ENCODE peak calls at places on chromosomes 13 and 19, in six cellular contexts. D is BJ, J is B cell, Z is psoas muscle, Y is fibroblast of pulmonary artery, V is OCI-LY7. N is an unnamed sample.

GRCh38 chr19:7552781-7553180 is 17.3 kb downstream of the PNPLA6 start:
- DNase-seq in D (no peak), J (peak; percentile 35), Z (no peak), Y (no peak), V (no peak), N (no peak)

GRCh38 chr19:6108721-6109633 is 1.3 kb downstream of the RFX2 start:
- DNase-seq in D (no peak), J (peak; percentile 59), Z (peak; percentile 61), Y (peak; percentile 75), V (peak; percentile 20), N (no peak)

GRCh38 chr19:1279782-1280341 is 4.5 kb downstream of the FAM174C start:
- DNase-seq in D (no peak), J (peak; percentile 90), Z (peak; percentile 91), Y (peak; percentile 87), V (peak; percentile 83), N (peak; percentile 71)

GRCh38 chr13:97261254-97262015 is 39.3 kb downstream of the MBNL2 start:
- DNase-seq in D (no peak), J (peak; percentile 26), Z (no peak), Y (no peak), V (no peak), N (no peak)

GRCh38 chr13:35729926-35730627 is 253.6 kb upstream of the MAB21L1 start:
- DNase-seq in D (no peak), J (no peak), Z (peak; percentile 84), Y (no peak), V (no peak), N (no peak)

GRCh38 chr19:6414793-6415591 is 9.6 kb downstream of the KHSRP start:
- DNase-seq in D (no peak), J (no peak), Z (peak; percentile 50), Y (no peak), V (no peak), N (no peak)

GRCh38 chr13:74214321-74214720 is 80.1 kb upstream of the KLF12 start:
- DNase-seq in D (no peak), J (no peak), Z (no peak), Y (no peak), V (no peak), N (no peak)

GRCh38 chr13:22372261-22372660 is 701.4 kb downstream of the FGF9 start:
- DNase-seq in D (no peak), J (no peak), Z (no peak), Y (no peak), V (peak; percentile 2), N (no peak)

GRCh38 chr19:16001481-16002312 is 52.9 kb downstream of the OR10H4 start:
- DNase-seq in D (no peak), J (no peak), Z (no peak), Y (peak; percentile 77), V (peak; percentile 8), N (no peak)

GRCh38 chr13:57123660-57124059 is 17.1 kb upstream of the PRR20A start:
- DNase-seq in D (no peak), J (no peak), Z (no peak), Y (peak; percentile 51), V (no peak), N (peak; percentile 50)

GRCh38 chr19:12996542-12997094 is 1.3 kb downstream of the NFIX start:
- DNase-seq in D (no peak), J (peak; percentile 52), Z (peak; percentile 83), Y (peak; percentile 49), V (no peak), N (no peak)

GRCh38 chr19:34507414-34508067 is 26.0 kb downstream of the WTIP start:
- DNase-seq in D (no peak), J (no peak), Z (no peak), Y (no peak), V (no peak), N (no peak)

GRCh38 chr13:52994865-52995264 is 33.7 kb upstream of the OLFM4 start:
- DNase-seq in D (no peak), J (no peak), Z (no peak), Y (no peak), V (no peak), N (no peak)

GRCh38 chr13:65926750-65927171 is 1303.4 kb downstream of the PCDH9 start:
- DNase-seq in D (no peak), J (no peak), Z (peak; percentile 28), Y (no peak), V (peak; percentile 31), N (no peak)
- TF ChIP-seq CTCF in D (peak; percentile 25), J (no peak), Z (no peak), Y (peak; percentile 36), V (peak; percentile 56), N (no peak)

GRCh38 chr19:23686622-23687423 is at the start of gene ZNF675:
- DNase-seq in D (peak; percentile 63), J (peak; percentile 77), Z (peak; percentile 94), Y (peak; percentile 92), V (peak; percentile 96), N (peak; percentile 82)
- TF ChIP-seq CTCF in D (no peak), J (no peak), Z (no peak), Y (no peak), V (peak; percentile 19), N (peak; percentile 17)

GRCh38 chr13:25945596-25945995 is 106.2 kb downstream of the SHISA2 start:
- DNase-seq in D (no peak), J (no peak), Z (no peak), Y (peak; percentile 8), V (no peak), N (no peak)
- TF ChIP-seq CTCF in D (no peak), J (no peak), Z (no peak), Y (no peak), V (no peak), N (no peak)

GRCh38 chr13:78197231-78197630 is 278.6 kb upstream of the EDNRB start:
- DNase-seq in D (no peak), J (no peak), Z (no peak), Y (no peak), V (no peak), N (no peak)
- TF ChIP-seq CTCF in D (no peak), J (no peak), Z (no peak), Y (no peak), V (no peak), N (no peak)

DNA sequence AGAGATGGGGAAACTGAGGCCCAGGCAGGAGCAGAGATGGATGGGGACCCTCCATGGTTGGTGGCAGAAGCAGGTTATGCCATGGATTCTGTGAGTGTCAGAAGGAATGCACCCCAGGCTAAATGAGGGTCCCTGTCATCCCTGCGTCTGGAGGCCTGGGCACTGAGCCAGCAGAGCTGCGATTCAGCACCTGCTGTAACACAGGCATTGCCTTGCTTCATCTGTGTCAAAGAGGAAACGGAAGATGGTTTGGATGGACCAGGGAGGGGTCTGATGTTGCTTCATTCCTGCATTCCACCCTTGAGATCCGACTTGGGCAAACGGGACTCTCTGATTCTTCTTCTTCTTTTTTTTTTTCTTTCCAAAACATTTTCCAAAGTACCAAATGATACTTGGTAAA is 1.2 kb downstream of the C5AR1 start:
- DNase-seq in D (no peak), J (no peak), Z (no peak), Y (peak; percentile 46), V (no peak), N (no peak)
- TF ChIP-seq CTCF in D (no peak), J (no peak), Z (no peak), Y (no peak), V (no peak), N (no peak)

DNA sequence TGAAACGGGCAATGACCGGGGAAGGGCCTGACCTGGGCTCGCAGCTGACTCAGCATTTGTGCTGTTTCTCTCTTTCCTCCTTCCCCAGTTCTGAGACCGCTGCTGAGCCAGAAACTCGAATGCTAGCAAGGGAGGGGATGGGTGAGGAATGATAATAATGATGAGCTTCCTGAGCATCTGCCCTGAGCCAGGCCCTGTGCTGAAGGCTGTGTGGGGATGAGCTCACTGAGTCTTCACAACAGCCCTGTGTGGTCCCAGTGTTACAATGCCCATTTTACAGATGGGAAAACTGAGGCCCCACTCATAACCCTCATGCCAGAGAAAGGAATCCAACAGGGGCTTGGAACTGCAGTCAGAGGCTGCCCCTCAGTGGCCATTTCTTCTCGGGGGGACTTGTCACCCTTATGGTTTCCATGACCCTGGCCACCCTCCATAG is 8.1 kb downstream of the SULT2B1 start:
- DNase-seq in D (no peak), J (no peak), Z (no peak), Y (no peak), V (peak; percentile 16), N (no peak)
- TF ChIP-seq CTCF in D (no peak), J (no peak), Z (no peak), Y (no peak), V (peak; percentile 50), N (no peak)

GRCh38 chr13:26941345-26942174 is 181.0 kb upstream of the GPR12 start:
- DNase-seq in D (peak; percentile 16), J (no peak), Z (no peak), Y (peak; percentile 46), V (no peak), N (no peak)
- TF ChIP-seq CTCF in D (no peak), J (no peak), Z (no peak), Y (no peak), V (no peak), N (no peak)

DNA sequence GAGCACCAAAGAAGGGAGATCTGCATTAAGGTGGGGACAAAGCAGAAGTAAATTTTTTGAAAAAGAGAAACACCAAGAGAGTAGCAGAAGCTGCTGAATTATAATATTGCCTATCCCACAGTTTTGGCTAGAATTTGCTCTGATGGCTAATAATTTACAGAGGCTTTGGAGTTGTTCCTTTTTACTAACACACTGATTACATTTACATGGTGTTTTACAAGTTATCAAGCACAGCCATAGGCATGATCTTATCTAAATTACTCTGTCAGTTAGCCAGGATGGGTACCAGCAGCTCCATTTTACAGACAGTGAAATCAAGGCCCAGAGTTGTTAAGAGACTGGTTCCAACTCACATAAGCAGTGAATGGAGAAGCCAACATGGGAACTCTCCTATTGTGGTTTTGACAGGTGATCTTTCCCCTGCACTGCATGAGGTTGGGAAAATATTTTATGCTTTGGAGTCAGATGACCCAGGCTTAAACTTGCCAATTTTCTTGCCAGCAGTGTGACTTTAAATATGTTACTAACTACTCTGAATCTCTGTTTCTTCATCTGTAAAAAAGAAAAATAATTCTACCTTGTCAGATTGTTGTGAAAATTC is 33.5 kb upstream of the ESD start:
- DNase-seq in D (no peak), J (no peak), Z (no peak), Y (no peak), V (no peak), N (peak; percentile 8)
- TF ChIP-seq CTCF in D (no peak), J (no peak), Z (no peak), Y (no peak), V (no peak), N (no peak)

GRCh38 chr13:28117689-28118377 is 17.5 kb upstream of the FLT3 start:
- DNase-seq in D (no peak), J (no peak), Z (no peak), Y (peak; percentile 60), V (no peak), N (no peak)
- TF ChIP-seq CTCF in D (no peak), J (no peak), Z (no peak), Y (no peak), V (no peak), N (no peak)

GRCh38 chr19:4063369-4064072 is 3.2 kb downstream of the ZBTB7A start:
- DNase-seq in D (no peak), J (peak; percentile 47), Z (peak; percentile 62), Y (no peak), V (peak; percentile 41), N (no peak)
- TF ChIP-seq CTCF in D (peak; percentile 13), J (no peak), Z (no peak), Y (peak; percentile 4), V (peak; percentile 43), N (no peak)

N was measured in astrocyte of the cerebellum.